ENCODE peak calls at places on chromosomes 3 and 15, in seven cellular contexts. T is GM10248, S is NCI-H2171 treated with DMSO at 0.1 percent for 48 hours, R is right cardiac atrium, J is body of pancreas, K is NB4, E is WTC11. Q is an unnamed sample.

GRCh38 chr3:30586091-30586805 is 20.2 kb upstream of the TGFBR2 start:
- DNase-seq in T (no peak), K (no peak), S (no peak), E (no peak), R (no peak), J (no peak), Q (no peak)

GRCh38 chr3:52094591-52095485 is 38.5 kb upstream of the DUSP7 start:
- DNase-seq in S (no peak), R (peak), E (no peak), K (no peak), T (no peak), J (no peak), Q (no peak)

GRCh38 chr3:116445291-116445841 is at the start of gene LSAMP:
- DNase-seq in J (no peak), K (no peak), E (peak), S (peak), T (no peak), R (peak), Q (no peak)

GRCh38 chr15:62545392-62546227 is 380.5 kb upstream of the C2CD4B start:
- DNase-seq in K (no peak), R (peak), S (no peak), J (peak), E (no peak), T (no peak), Q (no peak)

GRCh38 chr3:28586325-28586724 is 237.7 kb upstream of the AZI2 start:
- DNase-seq in K (no peak), T (no peak), R (no peak), S (no peak), J (no peak), E (no peak), Q (no peak)

GRCh38 chr3:43259626-43260025 is 26.7 kb upstream of the SNRK start:
- DNase-seq in S (no peak), J (no peak), E (no peak), R (no peak), K (no peak), T (no peak), Q (peak)

GRCh38 chr15:41017051-41017735 is 63.9 kb downstream of the CHAC1 start:
- DNase-seq in S (no peak), T (no peak), J (no peak), E (no peak), R (no peak), K (peak), Q (no peak)

GRCh38 chr3:72951259-72951722 is 45.3 kb upstream of the PPP4R2 start:
- DNase-seq in J (no peak), T (peak), K (no peak), R (no peak), E (no peak), S (no peak), Q (no peak)

GRCh38 chr3:129576514-129577345 is 29.7 kb downstream of the PLXND1 start:
- DNase-seq in K (peak), R (no peak), J (peak), S (peak), E (no peak), T (peak), Q (no peak)

GRCh38 chr3:51686512-51687215 is 15.6 kb downstream of the TEX264 start:
- DNase-seq in R (peak), T (peak), S (no peak), J (peak), K (peak), E (no peak), Q (no peak)